ENCODE peak calls at places on chromosomes 3 and 15, in eight cellular contexts. One of them, this sample, is unnamed.

GRCh38 chr15:100902436-100903190 is 16.5 kb upstream of the LRRK1 start:
- DNase-seq in SJCRH30: peak; percentile 99
- DNase-seq in endothelial cell: no peak
- DNase-seq in T-helper 17 cell: no peak
- DNase-seq in mammary epithelial cell: peak; percentile 92
- DNase-seq in stimulated activated CD8-positive, alpha-beta memory T cell treated with anti-CD3 and anti-CD28 coated beads, Interleukin-7, amount 100 ng/mL, for 1 hour: no peak
- DNase-seq in iris pigment epithelial cell: peak; percentile 91
- DNase-seq in HEK293T: no peak
- DNase-seq in this sample: no peak

GRCh38 chr15:59074607-59075006 is 30.3 kb upstream of the CCNB2 start:
- DNase-seq in SJCRH30: no peak
- DNase-seq in endothelial cell: no peak
- DNase-seq in T-helper 17 cell: no peak
- DNase-seq in mammary epithelial cell: no peak
- DNase-seq in stimulated activated CD8-positive, alpha-beta memory T cell treated with anti-CD3 and anti-CD28 coated beads, Interleukin-7, amount 100 ng/mL, for 1 hour: no peak
- DNase-seq in iris pigment epithelial cell: no peak
- DNase-seq in HEK293T: no peak
- DNase-seq in this sample: no peak

GRCh38 chr3:136311256-136311655 is 61.1 kb downstream of the PCCB start:
- DNase-seq in SJCRH30: no peak
- DNase-seq in endothelial cell: no peak
- DNase-seq in T-helper 17 cell: no peak
- DNase-seq in mammary epithelial cell: no peak
- DNase-seq in stimulated activated CD8-positive, alpha-beta memory T cell treated with anti-CD3 and anti-CD28 coated beads, Interleukin-7, amount 100 ng/mL, for 1 hour: no peak
- DNase-seq in iris pigment epithelial cell: no peak
- DNase-seq in HEK293T: no peak
- DNase-seq in this sample: no peak

GRCh38 chr3:141030296-141030695 is 20.9 kb upstream of the SPSB4 start:
- DNase-seq in SJCRH30: no peak
- DNase-seq in endothelial cell: no peak
- DNase-seq in T-helper 17 cell: no peak
- DNase-seq in mammary epithelial cell: no peak
- DNase-seq in stimulated activated CD8-positive, alpha-beta memory T cell treated with anti-CD3 and anti-CD28 coated beads, Interleukin-7, amount 100 ng/mL, for 1 hour: no peak
- DNase-seq in iris pigment epithelial cell: no peak
- DNase-seq in HEK293T: no peak
- DNase-seq in this sample: no peak

GRCh38 chr3:53715815-53716483 is 130.3 kb downstream of the CHDH start:
- DNase-seq in SJCRH30: no peak
- DNase-seq in endothelial cell: no peak
- DNase-seq in T-helper 17 cell: no peak
- DNase-seq in mammary epithelial cell: no peak
- DNase-seq in stimulated activated CD8-positive, alpha-beta memory T cell treated with anti-CD3 and anti-CD28 coated beads, Interleukin-7, amount 100 ng/mL, for 1 hour: no peak
- DNase-seq in iris pigment epithelial cell: peak; percentile 60
- DNase-seq in HEK293T: no peak
- DNase-seq in this sample: no peak

GRCh38 chr3:79906106-79906505 is 138.3 kb upstream of the ROBO1 start:
- DNase-seq in SJCRH30: no peak
- DNase-seq in endothelial cell: no peak
- DNase-seq in T-helper 17 cell: no peak
- DNase-seq in mammary epithelial cell: peak; percentile 14
- DNase-seq in stimulated activated CD8-positive, alpha-beta memory T cell treated with anti-CD3 and anti-CD28 coated beads, Interleukin-7, amount 100 ng/mL, for 1 hour: no peak
- DNase-seq in iris pigment epithelial cell: peak; percentile 82
- DNase-seq in HEK293T: no peak
- DNase-seq in this sample: no peak

GRCh38 chr3:148911173-148911572 is 46.1 kb downstream of the CPA3 start:
- DNase-seq in SJCRH30: no peak
- DNase-seq in endothelial cell: no peak
- DNase-seq in T-helper 17 cell: no peak
- DNase-seq in mammary epithelial cell: peak; percentile 29
- DNase-seq in stimulated activated CD8-positive, alpha-beta memory T cell treated with anti-CD3 and anti-CD28 coated beads, Interleukin-7, amount 100 ng/mL, for 1 hour: no peak
- DNase-seq in iris pigment epithelial cell: peak; percentile 20
- DNase-seq in HEK293T: no peak
- DNase-seq in this sample: no peak

GRCh38 chr3:182257361-182257760 is 535.9 kb upstream of the ATP11B start:
- DNase-seq in SJCRH30: no peak
- DNase-seq in endothelial cell: no peak
- DNase-seq in T-helper 17 cell: no peak
- DNase-seq in mammary epithelial cell: no peak
- DNase-seq in stimulated activated CD8-positive, alpha-beta memory T cell treated with anti-CD3 and anti-CD28 coated beads, Interleukin-7, amount 100 ng/mL, for 1 hour: no peak
- DNase-seq in iris pigment epithelial cell: no peak
- DNase-seq in HEK293T: no peak
- DNase-seq in this sample: no peak

GRCh38 chr15:66850078-66850991 is 148.3 kb downstream of the SMAD6 start:
- DNase-seq in SJCRH30: no peak
- DNase-seq in endothelial cell: no peak
- DNase-seq in T-helper 17 cell: no peak
- DNase-seq in mammary epithelial cell: no peak
- DNase-seq in stimulated activated CD8-positive, alpha-beta memory T cell treated with anti-CD3 and anti-CD28 coated beads, Interleukin-7, amount 100 ng/mL, for 1 hour: no peak
- DNase-seq in iris pigment epithelial cell: no peak
- DNase-seq in HEK293T: no peak
- DNase-seq in this sample: no peak

GRCh38 chr3:140089403-140090072 is 154.6 kb downstream of the CLSTN2 start:
- DNase-seq in SJCRH30: no peak
- DNase-seq in endothelial cell: no peak
- DNase-seq in T-helper 17 cell: no peak
- DNase-seq in mammary epithelial cell: no peak
- DNase-seq in stimulated activated CD8-positive, alpha-beta memory T cell treated with anti-CD3 and anti-CD28 coated beads, Interleukin-7, amount 100 ng/mL, for 1 hour: no peak
- DNase-seq in iris pigment epithelial cell: no peak
- DNase-seq in HEK293T: no peak
- DNase-seq in this sample: no peak